ENCODE peak calls at places on chromosomes 1 and 21, in ten cellular contexts. E is stimulated activated CD4-positive, alpha-beta T cell treated with anti-CD3 and anti-CD28 coated beads, Interleukin-2, amount 100 ng/mL, for 48 hours; U is IMR-90; W is myocyte; X is BJ; R is Right ventricle myocardium superior; T is GM23248; K is NT2/D1; L is NCI-H82; F is fibroblast of lung. Q is an unnamed sample.
A peak's percentile ranks its signal among the peaks of the same experiment; 100 is the strongest.

GRCh38 chr1:35448344-35448801 is 108.8 kb downstream of the KIAA0319L start:
- DNase-seq in E (no peak), U (peak; percentile 99), W (peak; percentile 76), X (peak; percentile 94), R (no peak), T (peak; percentile 95), K (no peak), L (no peak), F (peak; percentile 99), Q (no peak)

GRCh38 chr21:37266515-37267221 is 466 bp downstream of the VPS26C start:
- DNase-seq in E (no peak), U (peak; percentile 42), W (peak; percentile 46), X (no peak), R (peak; percentile 69), T (peak; percentile 69), K (peak; percentile 35), L (peak; percentile 74), F (peak; percentile 32), Q (peak; percentile 75)

GRCh38 chr1:1021010-1021845 is 1.3 kb downstream of the AGRN start:
- DNase-seq in E (no peak), U (peak; percentile 72), W (peak; percentile 86), X (no peak), R (peak; percentile 80), T (peak; percentile 78), K (no peak), L (peak; percentile 56), F (peak; percentile 70), Q (peak; percentile 50)

GRCh38 chr1:12275370-12275769 is 45.5 kb downstream of the VPS13D start:
- DNase-seq in E (peak; percentile 37), U (no peak), W (no peak), X (no peak), R (peak; percentile 47), T (peak; percentile 57), K (peak; percentile 8), L (peak; percentile 36), F (peak; percentile 30), Q (peak; percentile 59)

GRCh38 chr1:6048179-6048867 is 2.6 kb downstream of the KCNAB2 start:
- DNase-seq in E (no peak), U (no peak), W (peak; percentile 21), X (no peak), R (no peak), T (no peak), K (no peak), L (no peak), F (no peak), Q (no peak)

GRCh38 chr1:2628933-2629626 is 3.7 kb downstream of the MMEL1 start:
- DNase-seq in E (no peak), U (no peak), W (no peak), X (no peak), R (peak; percentile 24), T (no peak), K (no peak), L (no peak), F (no peak), Q (peak; percentile 58)

GRCh38 chr1:110309139-110309538 is 30.0 kb upstream of the RBM15 start:
- DNase-seq in E (no peak), U (peak; percentile 64), W (peak; percentile 70), X (no peak), R (no peak), T (peak; percentile 81), K (no peak), L (no peak), F (no peak), Q (no peak)

GRCh38 chr1:17189632-17190525 is 15.0 kb upstream of the PADI1 start:
- DNase-seq in E (no peak), U (peak; percentile 92), W (peak; percentile 93), X (peak; percentile 94), R (no peak), T (peak; percentile 98), K (peak; percentile 35), L (no peak), F (peak; percentile 91), Q (no peak)

GRCh38 chr1:29454616-29455380 is 218.5 kb downstream of the PTPRU start:
- DNase-seq in E (no peak), U (no peak), W (no peak), X (no peak), R (no peak), T (no peak), K (no peak), L (no peak), F (no peak), Q (no peak)

GRCh38 chr1:116273042-116273783 is 99.8 kb upstream of the ATP1A1 start:
- DNase-seq in E (no peak), U (no peak), W (peak; percentile 84), X (no peak), R (peak; percentile 77), T (no peak), K (no peak), L (peak; percentile 94), F (no peak), Q (peak; percentile 79)

GRCh38 chr1:23797478-23798448 is 2.8 kb downstream of the GALE start:
- DNase-seq in E (no peak), U (no peak), W (no peak), X (no peak), R (no peak), T (no peak), K (no peak), L (no peak), F (no peak), Q (no peak)

GRCh38 chr1:171431994-171432393 is 53.3 kb upstream of the PRRC2C start:
- DNase-seq in E (no peak), U (no peak), W (no peak), X (no peak), R (no peak), T (no peak), K (peak; percentile 80), L (no peak), F (no peak), Q (peak; percentile 8)

GRCh38 chr1:247332215-247332900 is 691 bp upstream of the ZNF496 start:
- DNase-seq in E (peak; percentile 30), U (peak; percentile 42), W (peak; percentile 64), X (no peak), R (peak; percentile 77), T (peak; percentile 74), K (no peak), L (peak; percentile 87), F (peak; percentile 53), Q (peak; percentile 76)

GRCh38 chr1:165842363-165843129 is 15.1 kb downstream of the UCK2 start:
- DNase-seq in E (no peak), U (peak; percentile 37), W (peak; percentile 83), X (no peak), R (no peak), T (peak; percentile 48), K (no peak), L (no peak), F (peak; percentile 47), Q (no peak)

GRCh38 chr1:233394860-233395717 is 67.6 kb downstream of the MAP3K21 start:
- DNase-seq in E (peak; percentile 31), U (peak; percentile 50), W (peak; percentile 57), X (peak; percentile 14), R (no peak), T (peak; percentile 70), K (peak; percentile 67), L (peak; percentile 85), F (peak; percentile 60), Q (peak; percentile 69)

GRCh38 chr21:46183910-46184624 is at the start of gene SPATC1L:
- DNase-seq in E (peak; percentile 14), U (peak; percentile 83), W (peak; percentile 69), X (no peak), R (peak; percentile 84), T (peak; percentile 80), K (peak; percentile 76), L (peak; percentile 92), F (peak; percentile 90), Q (peak; percentile 86)

GRCh38 chr1:231162970-231163830 is 1.3 kb downstream of the TRIM67 start:
- DNase-seq in E (no peak), U (no peak), W (no peak), X (no peak), R (no peak), T (peak; percentile 14), K (no peak), L (peak; percentile 47), F (no peak), Q (peak; percentile 60)

GRCh38 chr1:2474933-2475371 is 1.1 kb upstream of the PLCH2 start:
- DNase-seq in E (no peak), U (no peak), W (peak; percentile 84), X (no peak), R (no peak), T (peak; percentile 30), K (no peak), L (peak; percentile 78), F (no peak), Q (no peak)

GRCh38 chr1:84266748-84267147 is 34.8 kb upstream of the SAMD13 start:
- DNase-seq in E (no peak), U (no peak), W (no peak), X (no peak), R (no peak), T (no peak), K (no peak), L (no peak), F (no peak), Q (no peak)

GRCh38 chr1:2248127-2248826 is 20.2 kb downstream of the SKI start:
- DNase-seq in E (no peak), U (no peak), W (no peak), X (no peak), R (peak; percentile 42), T (no peak), K (peak; percentile 93), L (no peak), F (no peak), Q (peak; percentile 94)

GRCh38 chr1:113276507-113276906 is 113.8 kb upstream of the MAGI3 start:
- DNase-seq in E (no peak), U (no peak), W (no peak), X (no peak), R (no peak), T (no peak), K (no peak), L (no peak), F (no peak), Q (no peak)

GRCh38 chr1:156647351-156647750 is 5.4 kb downstream of the BCAN start:
- DNase-seq in E (no peak), U (no peak), W (no peak), X (no peak), R (no peak), T (no peak), K (no peak), L (no peak), F (no peak), Q (no peak)